ENCODE peak calls at places on chromosomes 2 and 18, in four cellular contexts. Q is type B pancreatic cell, V is BJ, F is H9. J is an unnamed sample.

GRCh38 chr2:38239452-38239851 is 137.6 kb downstream of the ATL2 start:
- DNase-seq in Q (no peak), V (peak), F (no peak), J (no peak)

GRCh38 chr2:43329637-43330036 is 103.2 kb upstream of the ZFP36L2 start:
- DNase-seq in Q (no peak), V (no peak), F (no peak), J (no peak)

GRCh38 chr2:70041666-70042065 is 45.6 kb upstream of the PCBP1 start:
- DNase-seq in Q (no peak), V (no peak), F (no peak), J (no peak)

GRCh38 chr2:170895023-170895759 is 33.9 kb upstream of the GORASP2 start:
- DNase-seq in Q (no peak), V (no peak), F (no peak), J (no peak)

GRCh38 chr18:44830551-44830950 is 149.9 kb downstream of the SETBP1 start:
- DNase-seq in Q (no peak), V (no peak), F (no peak), J (no peak)

GRCh38 chr2:107553534-107553933 is 273.2 kb upstream of the RGPD4 start:
- DNase-seq in Q (no peak), V (no peak), F (no peak), J (no peak)

GRCh38 chr2:128773641-128774319 is 455.1 kb upstream of the HS6ST1 start:
- DNase-seq in Q (peak), V (no peak), F (peak), J (no peak)

GRCh38 chr2:96374211-96374951 is 38.8 kb downstream of the NCAPH start:
- DNase-seq in Q (no peak), V (no peak), F (no peak), J (no peak)

GRCh38 chr2:110120171-110121051 is 4.8 kb upstream of the MALL start:
- DNase-seq in Q (no peak), V (no peak), F (no peak), J (no peak)

GRCh38 chr2:216242365-216242764 is 129.9 kb downstream of the MARCHF4 start:
- DNase-seq in Q (peak), V (no peak), F (no peak), J (no peak)

GRCh38 chr2:239328306-239329191 is 72.3 kb downstream of the HDAC4 start:
- DNase-seq in Q (peak), V (peak), F (peak), J (peak)

GRCh38 chr2:128469203-128469602 is 150.5 kb upstream of the HS6ST1 start:
- DNase-seq in Q (peak), V (no peak), F (peak), J (no peak)

GRCh38 chr2:29509397-29509796 is 394.2 kb downstream of the CLIP4 start:
- DNase-seq in Q (no peak), V (no peak), F (no peak), J (no peak)

GRCh38 chr2:212147921-212148513 is 390.6 kb downstream of the ERBB4 start:
- DNase-seq in Q (no peak), V (no peak), F (no peak), J (no peak)

GRCh38 chr2:173989886-173990744 is 24.9 kb upstream of the SP3 start:
- DNase-seq in Q (no peak), V (no peak), F (no peak), J (no peak)

GRCh38 chr2:130387071-130387400 is 31.2 kb downstream of the PTPN18 start:
- DNase-seq in Q (no peak), V (no peak), F (no peak), J (no peak)

GRCh38 chr18:23805898-23806297 is 116.6 kb downstream of the LAMA3 start:
- DNase-seq in Q (no peak), V (no peak), F (no peak), J (no peak)

GRCh38 chr18:33802955-33803354 is 224.9 kb downstream of the ASXL3 start:
- DNase-seq in Q (no peak), V (no peak), F (no peak), J (no peak)

GRCh38 chr18:11955299-11956029 is 25.8 kb upstream of the IMPA2 start:
- DNase-seq in Q (no peak), V (peak), F (peak), J (no peak)

GRCh38 chr2:78861546-78861945 is 164.0 kb upstream of the REG3G start:
- DNase-seq in Q (no peak), V (no peak), F (no peak), J (no peak)
- TF ChIP-seq CTCF in Q (peak), V (no peak), F (peak), J (no peak)

GRCh38 chr2:237310515-237311114 is 103.3 kb downstream of the COL6A3 start:
- DNase-seq in Q (no peak), V (no peak), F (no peak), J (no peak)
- TF ChIP-seq CTCF in Q (no peak), V (no peak), F (peak), J (no peak)

GRCh38 chr2:31266804-31267203 is 32.9 kb downstream of the EHD3 start:
- DNase-seq in Q (no peak), V (no peak), F (no peak), J (no peak)

GRCh38 chr2:31269087-31269486 is 35.1 kb downstream of the EHD3 start:
- DNase-seq in Q (no peak), V (no peak), F (no peak), J (no peak)

GRCh38 chr2:31270136-31270535 is 36.2 kb downstream of the EHD3 start:
- DNase-seq in Q (no peak), V (no peak), F (no peak), J (no peak)

GRCh38 chr2:31267437-31268120 is 33.6 kb downstream of the EHD3 start:
- DNase-seq in Q (no peak), V (no peak), F (no peak), J (no peak)

GRCh38 chr2:31268344-31268743 is 34.4 kb downstream of the EHD3 start:
- DNase-seq in Q (no peak), V (no peak), F (peak), J (no peak)
- TF ChIP-seq CTCF in Q (no peak), V (no peak), F (peak), J (no peak)

GRCh38 chr2:27621524-27621923 is 7.3 kb downstream of the CCDC121 start:
- DNase-seq in Q (no peak), V (no peak), F (no peak), J (no peak)
- TF ChIP-seq CTCF in Q (no peak), V (no peak), F (peak), J (no peak)

J was measured in AG04449.